ENCODE peak calls at places on chromosomes 7 and 10, in ten cellular contexts. One of them, this sample, is unnamed.

GRCh38 chr10:11440250-11441150 is 170.9 kb downstream of the USP6NL start:
- DNase-seq in EL: no peak
- DNase-seq in KBM-7: no peak
- DNase-seq in Right ventricle myocardium superior: no peak
- DNase-seq in Karpas-422: no peak
- DNase-seq in ELR: no peak
- DNase-seq in SW480: no peak
- DNase-seq in tibial nerve: no peak
- DNase-seq in natural killer cell: no peak
- DNase-seq in fibroblast of pulmonary artery: no peak
- DNase-seq in this sample: no peak

GRCh38 chr7:89094269-89094668 is 298.7 kb upstream of the TEX47 start:
- DNase-seq in Karpas-422: no peak
- DNase-seq in EL: no peak
- DNase-seq in KBM-7: no peak
- DNase-seq in Right ventricle myocardium superior: no peak
- DNase-seq in natural killer cell: no peak
- DNase-seq in ELR: no peak
- DNase-seq in tibial nerve: no peak
- DNase-seq in fibroblast of pulmonary artery: no peak
- DNase-seq in SW480: no peak
- DNase-seq in this sample: no peak

GRCh38 chr7:43953071-43953470 is 26.8 kb downstream of the UBE2D4 start:
- DNase-seq in Karpas-422: no peak
- DNase-seq in EL: no peak
- DNase-seq in SW480: no peak
- DNase-seq in Right ventricle myocardium superior: no peak
- DNase-seq in ELR: no peak
- DNase-seq in KBM-7: no peak
- DNase-seq in tibial nerve: no peak
- DNase-seq in fibroblast of pulmonary artery: no peak
- DNase-seq in natural killer cell: no peak
- DNase-seq in this sample: no peak

GRCh38 chr7:82288769-82289535 is 154.6 kb downstream of the CACNA2D1 start:
- DNase-seq in Right ventricle myocardium superior: no peak
- DNase-seq in ELR: peak
- DNase-seq in SW480: no peak
- DNase-seq in EL: peak
- DNase-seq in KBM-7: no peak
- DNase-seq in Karpas-422: no peak
- DNase-seq in fibroblast of pulmonary artery: peak
- DNase-seq in tibial nerve: no peak
- DNase-seq in natural killer cell: no peak
- DNase-seq in this sample: no peak

GRCh38 chr7:79454325-79454960 is 976 bp upstream of the MAGI2 start:
- DNase-seq in Right ventricle myocardium superior: peak
- DNase-seq in EL: peak
- DNase-seq in KBM-7: no peak
- DNase-seq in Karpas-422: no peak
- DNase-seq in natural killer cell: no peak
- DNase-seq in ELR: peak
- DNase-seq in SW480: no peak
- DNase-seq in tibial nerve: peak
- DNase-seq in fibroblast of pulmonary artery: peak
- DNase-seq in this sample: no peak

GRCh38 chr7:64880322-64881297 is 22.5 kb upstream of the ZNF273 start:
- DNase-seq in KBM-7: no peak
- DNase-seq in Karpas-422: no peak
- DNase-seq in natural killer cell: peak
- DNase-seq in tibial nerve: peak
- DNase-seq in Right ventricle myocardium superior: no peak
- DNase-seq in EL: no peak
- DNase-seq in fibroblast of pulmonary artery: no peak
- DNase-seq in SW480: no peak
- DNase-seq in ELR: no peak
- DNase-seq in this sample: no peak

GRCh38 chr10:85995791-85996190 is 370.8 kb downstream of the GRID1 start:
- DNase-seq in natural killer cell: no peak
- DNase-seq in SW480: peak
- DNase-seq in KBM-7: peak
- DNase-seq in EL: no peak
- DNase-seq in ELR: peak
- DNase-seq in Right ventricle myocardium superior: no peak
- DNase-seq in Karpas-422: peak
- DNase-seq in tibial nerve: no peak
- DNase-seq in fibroblast of pulmonary artery: peak
- DNase-seq in this sample: no peak

GRCh38 chr7:71793251-71793650 is 618.9 kb downstream of the CALN1 start:
- DNase-seq in natural killer cell: no peak
- DNase-seq in tibial nerve: no peak
- DNase-seq in SW480: no peak
- DNase-seq in fibroblast of pulmonary artery: no peak
- DNase-seq in EL: no peak
- DNase-seq in KBM-7: no peak
- DNase-seq in Karpas-422: no peak
- DNase-seq in Right ventricle myocardium superior: no peak
- DNase-seq in ELR: no peak
- DNase-seq in this sample: no peak

GRCh38 chr10:77313066-77313750 is 324.4 kb downstream of the KCNMA1 start:
- DNase-seq in SW480: no peak
- DNase-seq in Right ventricle myocardium superior: no peak
- DNase-seq in fibroblast of pulmonary artery: no peak
- DNase-seq in Karpas-422: no peak
- DNase-seq in tibial nerve: no peak
- DNase-seq in EL: no peak
- DNase-seq in ELR: no peak
- DNase-seq in KBM-7: no peak
- DNase-seq in natural killer cell: no peak
- DNase-seq in this sample: no peak

GRCh38 chr7:28744951-28745350 is 213.2 kb downstream of the TRIL start:
- DNase-seq in SW480: no peak
- DNase-seq in KBM-7: no peak
- DNase-seq in EL: no peak
- DNase-seq in Right ventricle myocardium superior: no peak
- DNase-seq in natural killer cell: no peak
- DNase-seq in Karpas-422: no peak
- DNase-seq in tibial nerve: no peak
- DNase-seq in fibroblast of pulmonary artery: no peak
- DNase-seq in ELR: no peak
- DNase-seq in this sample: no peak

This sample was measured in GDM1.